ENCODE peak calls at places on chromosomes 1 and 21, in ten cellular contexts. O is T follicular helper cell; Y is mucosa of gallbladder; W is H54; C is stimulated activated CD8-positive, alpha-beta memory T cell treated with anti-CD3 and anti-CD28 coated beads, Interleukin-15, amount 100 ng/mL, for 4 hours; F is dorsolateral prefrontal cortex; P is NCI-H748 treated with DMSO at 0.1 percent for 48 hours; V is activated naive CD4-positive, alpha-beta T cell; Z is CD8-positive, alpha-beta memory T cell; X is HFF-Myc. L is an unnamed sample.

GRCh38 chr1:81409875-81410274 is 390.9 kb upstream of the ADGRL2 start:
- DNase-seq in Z (no peak), Y (no peak), O (no peak), X (no peak), V (no peak), C (no peak), F (no peak), W (no peak), P (no peak), L (no peak)

GRCh38 chr1:5907966-5908365 is 84.3 kb downstream of the NPHP4 start:
- DNase-seq in C (no peak), O (no peak), Y (no peak), X (no peak), P (no peak), V (no peak), W (no peak), Z (no peak), F (no peak), L (no peak)

GRCh38 chr21:29232601-29233541 is 65.9 kb upstream of the BACH1 start:
- DNase-seq in P (no peak), Z (no peak), V (no peak), O (no peak), C (no peak), W (no peak), F (no peak), Y (no peak), X (no peak), L (no peak)

GRCh38 chr1:209456878-209457277 is 126.6 kb upstream of the CAMK1G start:
- DNase-seq in O (no peak), F (no peak), C (no peak), Z (no peak), V (no peak), W (no peak), P (no peak), X (no peak), Y (no peak), L (peak)

GRCh38 chr21:33388188-33388587 is 15.0 kb upstream of the IFNGR2 start:
- DNase-seq in X (no peak), C (no peak), V (no peak), F (no peak), W (no peak), P (no peak), O (no peak), Z (no peak), Y (no peak), L (no peak)

GRCh38 chr1:232950919-232951579 is 638 bp downstream of the NTPCR start:
- DNase-seq in X (no peak), C (no peak), O (no peak), V (no peak), W (peak), Z (no peak), F (no peak), Y (no peak), P (no peak), L (peak)

GRCh38 chr1:31580891-31581603 is 4.7 kb downstream of the TINAGL1 start:
- DNase-seq in Z (no peak), F (no peak), W (no peak), X (no peak), P (no peak), C (no peak), O (no peak), Y (no peak), V (no peak), L (no peak)

GRCh38 chr1:75614455-75615379 is 3.8 kb upstream of the SLC44A5 start:
- DNase-seq in W (peak), V (peak), O (no peak), F (peak), Z (no peak), P (peak), Y (peak), C (no peak), X (no peak), L (peak)

GRCh38 chr1:6183520-6183989 is 3.4 kb upstream of the CHD5 start:
- DNase-seq in X (no peak), W (no peak), F (no peak), Z (no peak), C (no peak), Y (no peak), O (no peak), V (no peak), P (no peak), L (no peak)

GRCh38 chr21:28959367-28960099 is 33.1 kb downstream of the LTN1 start:
- DNase-seq in P (no peak), F (no peak), O (no peak), W (peak), X (peak), C (no peak), Y (no peak), V (no peak), Z (no peak), L (no peak)

GRCh38 chr1:12407050-12407961 is 177.5 kb downstream of the VPS13D start:
- DNase-seq in O (no peak), Z (no peak), X (peak), W (no peak), P (no peak), F (no peak), Y (peak), C (no peak), V (no peak), L (no peak)

GRCh38 chr1:112358798-112359408 is 37.1 kb upstream of the CTTNBP2NL start:
- DNase-seq in Z (no peak), P (no peak), O (no peak), X (no peak), Y (peak), C (no peak), V (peak), F (peak), W (peak), L (no peak)

GRCh38 chr1:198633675-198634121 is 5.1 kb upstream of the PTPRC start:
- DNase-seq in O (no peak), X (no peak), C (no peak), V (no peak), P (no peak), F (no peak), W (no peak), Z (no peak), Y (no peak), L (no peak)

GRCh38 chr1:151157067-151157531 is 650 bp downstream of the TNFAIP8L2 start:
- DNase-seq in W (no peak), F (no peak), Z (peak), V (peak), O (peak), X (no peak), P (no peak), C (peak), Y (no peak), L (no peak)

GRCh38 chr21:39025198-39025597 is 158.1 kb downstream of the PSMG1 start:
- DNase-seq in X (no peak), F (no peak), C (no peak), O (no peak), V (no peak), Z (no peak), Y (no peak), P (no peak), W (no peak), L (no peak)

GRCh38 chr1:119745034-119745433 is 23.7 kb downstream of the HMGCS2 start:
- DNase-seq in W (no peak), X (no peak), F (no peak), Z (no peak), Y (no peak), C (no peak), P (no peak), V (no peak), O (no peak), L (no peak)

GRCh38 chr21:27633631-27634030 is 666.7 kb upstream of the ADAMTS5 start:
- DNase-seq in Z (no peak), F (no peak), C (no peak), V (no peak), W (no peak), Y (no peak), P (no peak), X (no peak), O (no peak), L (no peak)

GRCh38 chr1:16367258-16367967 is 371 bp downstream of the SZRD1 start:
- DNase-seq in Z (peak), O (peak), V (peak), Y (peak), F (peak), W (peak), C (peak), P (peak), X (peak), L (no peak)

GRCh38 chr1:89085781-89086180 is 20.8 kb upstream of the GBP1 start:
- DNase-seq in C (no peak), W (peak), P (peak), Z (peak), X (no peak), Y (peak), O (peak), V (no peak), F (no peak), L (no peak)

L was measured in NCI-H1436 treated with DMSO at 0.1 percent for 48 hours.